ENCODE peak calls at places on chromosomes 12 and 14, in seven cellular contexts. R is KBM-7; E is posterior cingulate gyrus; N is hepatocyte; Y is CD4-positive, alpha-beta T cell; L is epithelial cell of esophagus; O is GM20000. U is an unnamed sample.

GRCh38 chr14:61567838-61568571 is 127.3 kb upstream of the HIF1A start:
- DNase-seq in R (peak), E (no peak), N (no peak), Y (no peak), L (no peak), O (no peak), U (no peak)

GRCh38 chr12:1533205-1533601 is 61.2 kb downstream of the FBXL14 start:
- DNase-seq in R (peak), E (no peak), N (no peak), Y (no peak), L (no peak), O (peak), U (peak)

GRCh38 chr12:52697058-52697582 is 6.2 kb downstream of the KRT77 start:
- DNase-seq in R (no peak), E (no peak), N (no peak), Y (no peak), L (no peak), O (no peak), U (no peak)

GRCh38 chr12:113472191-113473190 is 820 bp upstream of the LHX5 start:
- DNase-seq in R (no peak), E (no peak), N (no peak), Y (no peak), L (no peak), O (peak), U (no peak)

GRCh38 chr14:50605776-50606175 is 45.8 kb downstream of the ATL1 start:
- DNase-seq in R (no peak), E (no peak), N (no peak), Y (no peak), L (no peak), O (no peak), U (no peak)

GRCh38 chr14:97802430-97802829 is 1005.2 kb downstream of the VRK1 start:
- DNase-seq in R (no peak), E (no peak), N (peak), Y (no peak), L (peak), O (no peak), U (no peak)

GRCh38 chr12:40253936-40254335 is 29.1 kb downstream of the LRRK2 start:
- DNase-seq in R (no peak), E (no peak), N (no peak), Y (no peak), L (no peak), O (no peak), U (no peak)

GRCh38 chr12:132522586-132523380 is 32.8 kb downstream of the FBRSL1 start:
- DNase-seq in R (no peak), E (no peak), N (no peak), Y (no peak), L (no peak), O (no peak), U (no peak)

GRCh38 chr14:81062816-81063215 is 107.4 kb downstream of the TSHR start:
- DNase-seq in R (peak), E (no peak), N (peak), Y (no peak), L (peak), O (no peak), U (no peak)

GRCh38 chr12:57334219-57334618 is 83.2 kb upstream of the STAC3 start:
- DNase-seq in R (no peak), E (no peak), N (no peak), Y (no peak), L (no peak), O (no peak), U (no peak)

GRCh38 chr14:32054536-32054935 is 22.6 kb upstream of the ARHGAP5 start:
- DNase-seq in R (no peak), E (no peak), N (no peak), Y (no peak), L (no peak), O (no peak), U (no peak)

GRCh38 chr12:57940915-57941164 is 527 bp upstream of the ATP23 start:
- DNase-seq in R (no peak), E (no peak), N (peak), Y (no peak), L (no peak), O (no peak), U (no peak)

GRCh38 chr12:6341439-6342139 is at the start of gene TNFRSF1A:
- DNase-seq in R (peak), E (no peak), N (peak), Y (peak), L (peak), O (peak), U (peak)

GRCh38 chr14:58977366-58977765 is 211.1 kb upstream of the DAAM1 start:
- DNase-seq in R (no peak), E (no peak), N (no peak), Y (no peak), L (peak), O (no peak), U (no peak)

GRCh38 chr12:54282949-54283593 is 2.5 kb downstream of the HNRNPA1 start:
- DNase-seq in R (no peak), E (no peak), N (no peak), Y (no peak), L (no peak), O (no peak), U (no peak)

GRCh38 chr12:47549258-47549657 is 156.6 kb downstream of the RPAP3 start:
- DNase-seq in R (no peak), E (no peak), N (no peak), Y (no peak), L (peak), O (no peak), U (no peak)

GRCh38 chr12:133221241-133221640 is 14.4 kb downstream of the ANHX start:
- DNase-seq in R (no peak), E (no peak), N (no peak), Y (no peak), L (no peak), O (no peak), U (no peak)

GRCh38 chr12:81206425-81206824 is 128.5 kb downstream of the ACSS3 start:
- DNase-seq in R (no peak), E (no peak), N (no peak), Y (no peak), L (no peak), O (no peak), U (no peak)

GRCh38 chr12:2117541-2117940 is 64.8 kb downstream of the CACNA1C start:
- DNase-seq in R (no peak), E (no peak), N (no peak), Y (no peak), L (no peak), O (no peak), U (no peak)

U was measured in CD4-positive, alpha-beta memory T cell.